ENCODE peak calls at places on chromosomes 2 and 18, in six cellular contexts. R is BJ, H is neural progenitor cell, T is HFF-Myc, Y is IMR-90, X is type B pancreatic cell. B is an unnamed sample.

GRCh38 chr2:172299741-172300140 is 127.6 kb upstream of the ITGA6 start:
- DNase-seq in R (no peak), H (no peak), T (no peak), Y (peak), X (no peak), B (no peak)

GRCh38 chr2:218785103-218785502 is 3.2 kb downstream of the CYP27A1 start:
- DNase-seq in R (no peak), H (no peak), T (no peak), Y (no peak), X (no peak), B (no peak)

GRCh38 chr2:24830351-24830750 is 37.1 kb downstream of the CENPO start:
- DNase-seq in R (no peak), H (no peak), T (no peak), Y (peak), X (no peak), B (no peak)

GRCh38 chr2:134603966-134604365 is 114.8 kb downstream of the TMEM163 start:
- DNase-seq in R (no peak), H (peak), T (no peak), Y (no peak), X (no peak), B (no peak)

GRCh38 chr2:12856934-12857660 is 140.4 kb downstream of the TRIB2 start:
- DNase-seq in R (peak), H (no peak), T (peak), Y (peak), X (no peak), B (peak)

GRCh38 chr2:127623388-127624320 is 22.3 kb upstream of the GPR17 start:
- DNase-seq in R (no peak), H (no peak), T (no peak), Y (peak), X (no peak), B (no peak)

GRCh38 chr2:196480653-196481322 is 158.7 kb upstream of the CCDC150 start:
- DNase-seq in R (no peak), H (no peak), T (no peak), Y (no peak), X (no peak), B (no peak)

GRCh38 chr2:26711457-26712155 is 19.1 kb downstream of the KCNK3 start:
- DNase-seq in R (no peak), H (no peak), T (no peak), Y (no peak), X (no peak), B (no peak)

GRCh38 chr18:36527025-36527424 is 229.5 kb downstream of the FHOD3 start:
- DNase-seq in R (no peak), H (no peak), T (no peak), Y (peak), X (no peak), B (no peak)

GRCh38 chr2:112942654-112943002 is 31.7 kb downstream of the IL37 start:
- DNase-seq in R (no peak), H (no peak), T (no peak), Y (no peak), X (no peak), B (no peak)

GRCh38 chr2:62999905-63000304 is 50.7 kb upstream of the OTX1 start:
- DNase-seq in R (no peak), H (no peak), T (no peak), Y (no peak), X (no peak), B (no peak)

GRCh38 chr18:35876243-35876642 is 96.2 kb upstream of the RMP24 start:
- DNase-seq in R (no peak), H (no peak), T (no peak), Y (no peak), X (no peak), B (no peak)

GRCh38 chr2:26969089-26969844 is 1.2 kb upstream of the MAPRE3 start:
- DNase-seq in R (no peak), H (no peak), T (no peak), Y (peak), X (no peak), B (no peak)

GRCh38 chr18:40904295-40904694 is 1050.7 kb upstream of the PIK3C3 start:
- DNase-seq in R (no peak), H (no peak), T (no peak), Y (peak), X (no peak), B (no peak)

GRCh38 chr2:26292646-26293045 is 47.9 kb downstream of the HADHB start:
- DNase-seq in R (no peak), H (no peak), T (no peak), Y (peak), X (no peak), B (no peak)

GRCh38 chr2:158907926-158908462 is 60.4 kb upstream of the TANC1 start:
- DNase-seq in R (no peak), H (no peak), T (no peak), Y (no peak), X (no peak), B (no peak)

GRCh38 chr2:152042636-152043615 is 55.9 kb downstream of the CACNB4 start:
- DNase-seq in R (no peak), H (peak), T (no peak), Y (no peak), X (no peak), B (no peak)

GRCh38 chr2:152743004-152743403 is 24.6 kb downstream of the ARL6IP6 start:
- DNase-seq in R (no peak), H (no peak), T (no peak), Y (no peak), X (no peak), B (no peak)

GRCh38 chr2:240428245-240428644 is 7.2 kb upstream of the GPC1 start:
- DNase-seq in R (no peak), H (no peak), T (no peak), Y (no peak), X (no peak), B (no peak)

GRCh38 chr18:50853863-50854271 is 25.1 kb upstream of the ME2 start:
- DNase-seq in R (no peak), H (no peak), T (no peak), Y (peak), X (no peak), B (peak)

GRCh38 chr2:70211595-70211994 is 20.8 kb upstream of the C2orf42 start:
- DNase-seq in R (no peak), H (no peak), T (no peak), Y (no peak), X (no peak), B (no peak)

GRCh38 chr2:85584857-85585780 is 888 bp downstream of the VAMP5 start:
- DNase-seq in R (no peak), H (no peak), T (peak), Y (peak), X (no peak), B (no peak)

GRCh38 chr2:174771631-174772491 is 7.6 kb upstream of the CHRNA1 start:
- DNase-seq in R (peak), H (peak), T (no peak), Y (peak), X (peak), B (no peak)

GRCh38 chr2:98518106-98518505 is 73.4 kb downstream of the INPP4A start:
- DNase-seq in R (no peak), H (peak), T (no peak), Y (no peak), X (peak), B (no peak)

GRCh38 chr2:199940373-199940772 is 14.9 kb downstream of the TYW5 start:
- DNase-seq in R (no peak), H (peak), T (no peak), Y (peak), X (no peak), B (no peak)

GRCh38 chr2:191379375-191379774 is 134.2 kb downstream of the MYO1B start:
- DNase-seq in R (no peak), H (no peak), T (no peak), Y (no peak), X (no peak), B (no peak)

GRCh38 chr2:73979686-73980085 is 5.0 kb upstream of the TET3 start:
- DNase-seq in R (peak), H (no peak), T (no peak), Y (peak), X (no peak), B (peak)

GRCh38 chr2:8310557-8311455 is 371.1 kb upstream of the ID2 start:
- DNase-seq in R (no peak), H (no peak), T (no peak), Y (no peak), X (no peak), B (no peak)

GRCh38 chr2:226087505-226088365 is 688.2 kb downstream of the NYAP2 start:
- DNase-seq in R (no peak), H (no peak), T (no peak), Y (no peak), X (no peak), B (no peak)

GRCh38 chr2:27262379-27263286 is at the start of gene SLC30A3:
- DNase-seq in R (no peak), H (peak), T (no peak), Y (no peak), X (no peak), B (no peak)

GRCh38 chr2:222844323-222844722 is 16.5 kb upstream of the ACSL3 start:
- DNase-seq in R (peak), H (no peak), T (peak), Y (peak), X (no peak), B (no peak)

GRCh38 chr18:12946549-12947354 is 1.1 kb upstream of the SEH1L start:
- DNase-seq in R (peak), H (peak), T (peak), Y (peak), X (no peak), B (peak)

GRCh38 chr2:42931147-42931817 is 138.9 kb upstream of the HAAO start:
- DNase-seq in R (no peak), H (peak), T (no peak), Y (no peak), X (no peak), B (no peak)

GRCh38 chr18:9494778-9495302 is 19.5 kb downstream of the RALBP1 start:
- DNase-seq in R (no peak), H (no peak), T (no peak), Y (peak), X (no peak), B (no peak)

GRCh38 chr18:73201940-73202339 is 334.2 kb upstream of the NETO1 start:
- DNase-seq in R (no peak), H (no peak), T (no peak), Y (peak), X (no peak), B (no peak)

GRCh38 chr18:40875101-40875500 is 1079.9 kb upstream of the PIK3C3 start:
- DNase-seq in R (no peak), H (no peak), T (no peak), Y (no peak), X (no peak), B (no peak)

GRCh38 chr2:121532347-121532766 is 1.7 kb downstream of the RNU4ATAC start:
- DNase-seq in R (no peak), H (no peak), T (peak), Y (peak), X (no peak), B (no peak)

GRCh38 chr2:112634153-112634873 is 11.4 kb upstream of the SLC20A1 start:
- DNase-seq in R (no peak), H (no peak), T (no peak), Y (no peak), X (peak), B (no peak)

GRCh38 chr2:217108575-217109027 is 248.7 kb upstream of the TNP1 start:
- DNase-seq in R (no peak), H (no peak), T (no peak), Y (no peak), X (no peak), B (no peak)

GRCh38 chr2:217105733-217106649 is 246.1 kb upstream of the TNP1 start:
- DNase-seq in R (peak), H (no peak), T (peak), Y (peak), X (no peak), B (peak)

GRCh38 chr2:217108086-217108485 is 248.2 kb upstream of the TNP1 start:
- DNase-seq in R (no peak), H (no peak), T (no peak), Y (no peak), X (no peak), B (no peak)

GRCh38 chr2:217107480-217107879 is 247.6 kb upstream of the TNP1 start:
- DNase-seq in R (no peak), H (no peak), T (no peak), Y (no peak), X (no peak), B (no peak)

GRCh38 chr2:217106650-217107014 is 246.8 kb upstream of the TNP1 start:
- DNase-seq in R (no peak), H (peak), T (no peak), Y (peak), X (no peak), B (no peak)
- TF ChIP-seq CTCF in R (peak), H (peak), T (peak), Y (peak), X (peak), B (peak)

GRCh38 chr2:86706220-86706619 is 13.9 kb upstream of the RMND5A start:
- DNase-seq in R (no peak), H (no peak), T (no peak), Y (no peak), X (no peak), B (no peak)

GRCh38 chr2:86703704-86704370 is 16.3 kb upstream of the RMND5A start:
- DNase-seq in R (peak), H (no peak), T (peak), Y (no peak), X (no peak), B (no peak)

GRCh38 chr2:86700705-86701104 is 19.4 kb upstream of the RMND5A start:
- DNase-seq in R (peak), H (no peak), T (no peak), Y (peak), X (no peak), B (no peak)

GRCh38 chr2:86706935-86707334 is 13.2 kb upstream of the RMND5A start:
- DNase-seq in R (no peak), H (no peak), T (no peak), Y (no peak), X (no peak), B (no peak)

GRCh38 chr2:86704482-86704971 is 15.6 kb upstream of the RMND5A start:
- DNase-seq in R (peak), H (no peak), T (peak), Y (peak), X (no peak), B (peak)
- TF ChIP-seq CTCF in R (no peak), H (no peak), T (no peak), Y (no peak), X (no peak), B (no peak)

DNA sequence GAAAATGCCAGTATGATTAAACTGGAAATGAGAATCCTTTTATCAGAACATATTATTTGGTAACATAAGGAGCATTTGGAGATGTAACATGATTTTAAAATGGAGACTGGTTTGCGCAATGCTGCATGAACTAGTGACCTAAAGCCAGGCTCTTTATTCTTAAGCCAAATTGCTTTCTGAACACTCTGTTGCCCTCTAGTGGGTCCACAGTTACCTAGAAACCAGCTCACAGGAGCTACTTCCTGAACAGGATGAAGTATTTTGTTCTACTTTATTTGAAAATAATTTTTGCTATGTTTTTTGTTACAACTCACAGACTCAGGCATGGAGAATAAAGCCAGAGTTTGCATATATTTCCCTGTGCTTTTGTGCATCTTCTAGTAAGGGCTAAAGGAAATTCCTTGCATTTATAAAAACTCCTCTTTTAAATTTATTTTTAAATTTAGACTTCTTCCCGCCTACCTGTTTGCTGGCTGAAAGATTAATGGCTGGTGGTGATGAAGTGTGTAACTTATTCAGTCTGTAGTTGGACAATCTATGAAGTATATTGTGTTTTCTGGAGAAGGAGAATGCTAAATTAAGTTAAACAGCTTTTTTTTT is 146.7 kb downstream of the PARD3B start:
- DNase-seq in R (peak), H (peak), T (peak), Y (peak), X (no peak), B (peak)
- TF ChIP-seq CTCF in R (peak), H (peak), T (peak), Y (peak), X (peak), B (peak)

GRCh38 chr2:22616031-22616430 is 768.9 kb upstream of the KLHL29 start:
- DNase-seq in R (no peak), H (no peak), T (no peak), Y (no peak), X (no peak), B (no peak)
- TF ChIP-seq CTCF in R (no peak), H (no peak), T (no peak), Y (no peak), X (no peak), B (no peak)

GRCh38 chr2:154443919-154444318 is 254.6 kb upstream of the KCNJ3 start:
- DNase-seq in R (no peak), H (no peak), T (no peak), Y (no peak), X (no peak), B (no peak)

GRCh38 chr2:154437104-154437503 is 261.4 kb upstream of the KCNJ3 start:
- DNase-seq in R (no peak), H (no peak), T (no peak), Y (no peak), X (no peak), B (no peak)

DNA sequence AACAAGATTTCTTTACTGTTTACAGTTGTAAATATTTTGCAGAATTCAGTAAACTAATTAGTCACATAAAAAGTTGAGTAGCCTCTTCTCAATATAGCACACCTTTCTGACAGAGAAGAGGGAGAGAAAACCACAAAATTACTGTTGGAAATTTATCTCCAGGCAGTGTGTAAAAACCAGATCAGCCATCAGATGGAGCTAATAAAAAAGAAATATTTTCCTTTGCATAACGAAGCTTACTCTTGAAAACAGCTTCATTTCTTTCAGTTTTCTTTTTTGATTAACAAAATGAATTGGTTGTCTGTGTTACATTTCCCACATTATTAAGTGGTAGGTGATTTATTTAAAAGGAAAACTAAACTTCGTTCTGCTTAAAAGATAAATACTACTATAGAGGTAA is 259.3 kb upstream of the KCNJ3 start:
- DNase-seq in R (no peak), H (no peak), T (no peak), Y (no peak), X (no peak), B (no peak)
- TF ChIP-seq CTCF in R (peak), H (peak), T (no peak), Y (no peak), X (peak), B (peak)

DNA sequence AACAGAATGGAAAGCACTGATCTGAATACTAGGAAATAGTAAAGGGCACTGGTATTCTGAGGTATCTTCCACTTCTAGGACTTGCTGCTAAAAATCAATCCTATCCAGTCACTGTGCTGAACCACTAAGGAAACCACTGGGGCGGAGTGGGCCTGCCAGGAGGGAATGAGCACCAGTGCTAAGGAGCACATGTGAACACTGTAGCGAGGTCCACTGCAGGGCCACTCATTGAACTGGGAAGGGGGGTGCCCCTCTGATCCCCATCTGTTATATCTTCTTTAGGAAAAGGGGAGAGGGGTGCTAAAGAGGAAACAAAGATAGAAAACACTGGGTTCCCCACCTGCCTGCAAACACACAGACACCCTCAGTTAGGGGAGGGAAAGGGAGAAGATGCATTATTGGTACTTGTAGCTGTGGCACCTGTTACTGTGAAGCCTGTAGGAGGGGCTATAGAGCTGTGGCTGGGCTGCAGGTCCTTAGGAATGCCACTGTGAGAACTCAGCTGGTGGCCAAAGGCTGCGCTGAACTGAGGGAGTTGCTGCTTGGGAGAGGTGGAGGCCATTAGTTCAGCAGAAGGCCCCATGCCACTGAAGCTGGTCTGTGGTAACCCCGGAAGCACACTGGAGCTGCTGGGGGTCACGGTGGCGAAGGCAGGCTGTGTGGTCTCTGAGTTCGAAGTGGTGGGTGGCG is 81.8 kb downstream of the INO80D start:
- DNase-seq in R (no peak), H (peak), T (peak), Y (peak), X (no peak), B (no peak)
- TF ChIP-seq CTCF in R (peak), H (peak), T (peak), Y (peak), X (peak), B (peak)

GRCh38 chr18:26656944-26657536 is 108.7 kb upstream of the KCTD1 start:
- DNase-seq in R (no peak), H (peak), T (no peak), Y (peak), X (peak), B (no peak)
- TF ChIP-seq CTCF in R (peak), H (no peak), T (no peak), Y (peak), X (peak), B (peak)